ENCODE peak calls at places on chromosomes 4 and X, in nine cellular contexts. I is adipocyte; E is fibroblast of mammary gland; A is activated CD8-positive, alpha-beta memory T cell treated with anti-CD3 and anti-CD28 coated beads for 48 hours; U is amniotic stem cell; L is fibroblast of lung; S is stimulated activated CD4-positive, alpha-beta T cell treated with anti-CD3 and anti-CD28 coated beads, Interleukin-4, amount 100 ng/mL, for 48 hours; K is GM19239; Q is AG08395. O is an unnamed sample.

GRCh38 chr4:187664011-187664410 is 331.6 kb upstream of the ZFP42 start:
- DNase-seq in K (no peak), Q (no peak), L (no peak), E (no peak), I (no peak), U (no peak), S (no peak), A (no peak), O (no peak)

GRCh38 chrX:150332023-150332422 is 31.1 kb upstream of the MAMLD1 start:
- DNase-seq in E (no peak), K (no peak), I (no peak), U (no peak), S (no peak), A (no peak), L (no peak), Q (no peak), O (no peak)

GRCh38 chr4:4995103-4995761 is 24.0 kb downstream of the CYTL1 start:
- DNase-seq in E (peak), K (peak), Q (peak), S (peak), I (peak), A (peak), L (peak), U (no peak), O (peak)

GRCh38 chr4:83599183-83599582 is 63.3 kb downstream of the GPAT3 start:
- DNase-seq in S (no peak), A (no peak), Q (no peak), L (peak), E (peak), K (no peak), I (no peak), U (no peak), O (peak)

GRCh38 chr4:170705907-170706306 is 616.2 kb upstream of the AADAT start:
- DNase-seq in S (no peak), I (no peak), K (no peak), A (no peak), Q (no peak), E (no peak), L (no peak), U (no peak), O (no peak)

GRCh38 chrX:24513416-24513815 is 48.3 kb downstream of the PDK3 start:
- DNase-seq in E (no peak), A (no peak), S (peak), U (no peak), Q (no peak), K (no peak), L (no peak), I (no peak), O (no peak)

GRCh38 chr4:8291036-8291682 is 21.6 kb downstream of the HTRA3 start:
- DNase-seq in Q (no peak), S (no peak), I (no peak), E (no peak), A (no peak), K (no peak), U (no peak), L (no peak), O (no peak)

GRCh38 chr4:159428975-159429692 is 326.3 kb downstream of the RAPGEF2 start:
- DNase-seq in S (no peak), A (no peak), E (no peak), L (no peak), U (no peak), I (no peak), Q (no peak), K (no peak), O (no peak)

GRCh38 chr4:89994176-89994873 is 99.7 kb downstream of the MMRN1 start:
- DNase-seq in K (no peak), A (no peak), S (no peak), L (no peak), I (no peak), Q (no peak), E (no peak), U (no peak), O (no peak)

GRCh38 chrX:12792711-12793110 is 1.5 kb downstream of the PRPS2 start:
- DNase-seq in A (no peak), I (no peak), K (no peak), Q (no peak), S (no peak), E (no peak), U (no peak), L (no peak), O (no peak)

GRCh38 chr4:158768577-158769174 is at the start of gene FNIP2:
- DNase-seq in A (peak), L (peak), I (peak), U (peak), K (peak), Q (peak), E (peak), S (peak), O (peak)

GRCh38 chrX:110145854-110146253 is 142.9 kb downstream of the TMEM164 start:
- DNase-seq in E (peak), L (peak), S (no peak), I (peak), U (peak), K (no peak), Q (peak), A (no peak), O (no peak)

GRCh38 chrX:155235891-155236290 is 19.6 kb downstream of the VBP1 start:
- DNase-seq in S (no peak), I (no peak), Q (no peak), L (no peak), A (no peak), K (no peak), E (no peak), U (no peak), O (no peak)

GRCh38 chr4:174503079-174503724 is 19.1 kb downstream of the HPGD start:
- DNase-seq in Q (peak), U (no peak), S (no peak), E (peak), A (no peak), I (peak), L (no peak), K (no peak), O (no peak)

GRCh38 chr4:11799182-11799581 is 370.5 kb upstream of the HS3ST1 start:
- DNase-seq in A (no peak), K (no peak), E (no peak), S (no peak), Q (no peak), L (no peak), I (no peak), U (no peak), O (no peak)

GRCh38 chr4:187017156-187017555 is 293.5 kb upstream of the FAT1 start:
- DNase-seq in U (no peak), S (no peak), Q (no peak), A (no peak), I (no peak), E (no peak), K (no peak), L (no peak), O (no peak)

GRCh38 chr4:139515531-139515958 is 40.5 kb downstream of the SETD7 start:
- DNase-seq in E (no peak), K (no peak), S (no peak), Q (no peak), U (no peak), I (no peak), L (peak), A (no peak), O (no peak)

GRCh38 chr4:18882468-18882867 is 860.9 kb upstream of the LCORL start:
- DNase-seq in I (peak), E (peak), A (no peak), K (no peak), S (no peak), U (peak), Q (peak), L (peak), O (peak)

GRCh38 chr4:140158234-140159030 is 4.4 kb upstream of the MAML3 start:
- DNase-seq in L (peak), E (peak), Q (no peak), U (no peak), I (peak), A (no peak), K (no peak), S (no peak), O (no peak)

GRCh38 chr4:185591679-185592141 is 56.4 kb upstream of the PDLIM3 start:
- DNase-seq in E (peak), Q (no peak), S (no peak), I (peak), A (no peak), K (no peak), U (no peak), L (peak), O (peak)

GRCh38 chr4:175986-176385 is 51.7 kb downstream of the ZNF718 start:
- DNase-seq in S (no peak), K (no peak), Q (no peak), L (no peak), E (no peak), A (no peak), I (no peak), U (no peak), O (no peak)

GRCh38 chr4:150140774-150141400 is 62.6 kb downstream of the DCLK2 start:
- DNase-seq in S (no peak), L (peak), E (peak), I (peak), U (peak), K (no peak), Q (peak), A (no peak), O (peak)

GRCh38 chrX:94937491-94937890 is 1263.5 kb downstream of the FAM133A start:
- DNase-seq in I (no peak), E (no peak), A (no peak), L (no peak), Q (no peak), S (no peak), K (no peak), U (no peak), O (no peak)

O was measured in amniotic epithelial cell.